ENCODE peak calls at places on chromosomes 1 and 21, in nine cellular contexts. O is amniotic epithelial cell; C is heart left ventricle; J is KBM-7; W is HT1080; R is endothelial cell; M is lung microvascular endothelial cell; I is naive thymus-derived CD8-positive, alpha-beta T cell; H is GM18507. S is an unnamed sample.

GRCh38 chr1:79777481-79778219 is 771.1 kb upstream of the ADGRL4 start:
- DNase-seq in J (peak), M (no peak), H (peak), O (no peak), R (no peak), W (no peak), C (no peak), I (no peak), S (no peak)

GRCh38 chr1:156841289-156841855 is 17.5 kb downstream of the INSRR start:
- DNase-seq in W (no peak), M (no peak), C (no peak), R (no peak), J (no peak), I (no peak), H (no peak), O (no peak), S (no peak)

GRCh38 chr1:14525262-14525661 is 73.2 kb upstream of the KAZN start:
- DNase-seq in J (no peak), M (no peak), R (no peak), W (no peak), C (no peak), I (no peak), H (no peak), O (no peak), S (no peak)

GRCh38 chr1:161084205-161084988 is 5.0 kb downstream of the NECTIN4 start:
- DNase-seq in C (no peak), W (no peak), R (no peak), M (no peak), J (no peak), I (no peak), O (peak), H (no peak), S (peak)

GRCh38 chr1:211521102-211521815 is 29.3 kb upstream of the RD3 start:
- DNase-seq in R (no peak), I (no peak), O (no peak), H (no peak), C (no peak), J (no peak), M (no peak), W (no peak), S (no peak)

GRCh38 chr1:71269823-71270222 is 189.0 kb upstream of the ZRANB2 start:
- DNase-seq in I (no peak), H (no peak), M (no peak), J (no peak), W (peak), R (no peak), C (no peak), O (no peak), S (no peak)

GRCh38 chr1:193707271-193708015 is 521.0 kb upstream of the B3GALT2 start:
- DNase-seq in O (peak), W (peak), C (no peak), R (no peak), I (no peak), M (peak), H (no peak), J (no peak), S (peak)

GRCh38 chr1:245211761-245212160 is 57.0 kb downstream of the KIF26B start:
- DNase-seq in W (no peak), R (no peak), J (no peak), O (no peak), I (no peak), C (no peak), H (no peak), M (no peak), S (no peak)

GRCh38 chr21:43782741-43783700 is 6.4 kb upstream of the RRP1 start:
- DNase-seq in M (no peak), O (no peak), C (no peak), I (no peak), R (no peak), J (no peak), H (no peak), W (no peak), S (no peak)

GRCh38 chr1:176774224-176774623 is 311.2 kb downstream of the PAPPA2 start:
- DNase-seq in I (no peak), C (no peak), R (no peak), H (no peak), J (no peak), O (no peak), W (no peak), M (no peak), S (no peak)

GRCh38 chr21:21003701-21004100 is 5.5 kb downstream of the NCAM2 start:
- DNase-seq in W (peak), M (peak), J (peak), O (peak), C (no peak), H (no peak), I (no peak), R (peak), S (peak)